ENCODE peak calls at places on chromosomes 11 and 22, in five cellular contexts. G is activated CD8-positive, alpha-beta memory T cell treated with anti-CD3 and anti-CD28 coated beads, Interleukin-2, amount 50 U/mL, for 48 hours; T is MV-4-11; J is NCI-H1694; C is stimulated activated CD4-positive, alpha-beta T cell treated with anti-CD3 and anti-CD28 coated beads, Interleukin-12 subunit alpha, Interleukin-12 subunit beta, amount 100 ng/mL, for 24 hours. Y is an unnamed sample.

GRCh38 chr11:83663446-83663845 is 377.3 kb upstream of the CCDC90B start:
- DNase-seq in T (no peak), G (no peak), C (no peak), J (no peak), Y (no peak)

GRCh38 chr11:34192481-34193401 is 87.3 kb downstream of the NAT10 start:
- DNase-seq in C (no peak), G (no peak), J (peak), T (peak), Y (peak)

GRCh38 chr11:35211952-35212351 is 73.0 kb downstream of the CD44 start:
- DNase-seq in C (no peak), T (peak), G (no peak), J (no peak), Y (no peak)

GRCh38 chr11:77090373-77091111 is 12.1 kb upstream of the OMP start:
- DNase-seq in C (no peak), J (no peak), G (no peak), T (no peak), Y (no peak)

GRCh38 chr11:102437026-102437425 is 15.5 kb downstream of the TMEM123 start:
- DNase-seq in C (no peak), J (no peak), G (no peak), T (no peak), Y (no peak)

GRCh38 chr22:31144223-31144622 is 3.9 kb upstream of the PLA2G3 start:
- DNase-seq in J (no peak), C (no peak), G (no peak), T (no peak), Y (peak)

GRCh38 chr11:112343368-112344039 is 82.8 kb upstream of the PLET1 start:
- DNase-seq in G (no peak), J (no peak), C (no peak), T (no peak), Y (peak)

GRCh38 chr11:117900144-117900651 is 23.7 kb upstream of the FXYD6 start:
- DNase-seq in C (no peak), J (no peak), G (peak), T (peak), Y (no peak)

GRCh38 chr22:49377306-49377705 is 450.4 kb downstream of the BRD1 start:
- DNase-seq in J (no peak), T (no peak), C (no peak), G (peak), Y (no peak)

GRCh38 chr11:32244453-32244852 is 153.6 kb downstream of the RCN1 start:
- DNase-seq in C (no peak), T (no peak), J (no peak), G (no peak), Y (peak)

GRCh38 chr22:37502342-37503182 is 16.4 kb upstream of the MFNG start:
- DNase-seq in C (no peak), J (no peak), T (no peak), G (no peak), Y (peak)

GRCh38 chr11:5727691-5728090 is 8.6 kb upstream of the OR56B1 start:
- DNase-seq in C (no peak), G (no peak), T (no peak), J (no peak), Y (no peak)

GRCh38 chr22:22576244-22576988 is 17.4 kb upstream of the PRAME start:
- DNase-seq in J (peak), C (no peak), G (peak), T (peak), Y (peak)

GRCh38 chr22:39926175-39927152 is 25.6 kb downstream of the GRAP2 start:
- DNase-seq in C (no peak), G (no peak), T (peak), J (no peak), Y (peak)

GRCh38 chr11:79896258-79896657 is 455.4 kb upstream of the TENM4 start:
- DNase-seq in T (no peak), J (no peak), C (no peak), G (no peak), Y (no peak)

GRCh38 chr22:29117799-29118477 is 45.1 kb downstream of the KREMEN1 start:
- DNase-seq in G (no peak), C (no peak), T (peak), J (no peak), Y (peak)

GRCh38 chr11:14700593-14700992 is 57.0 kb downstream of the PDE3B start:
- DNase-seq in T (no peak), G (no peak), C (no peak), J (no peak), Y (no peak)

Y was measured in NCI-H69.